ENCODE peak calls at places on chromosomes 13 and 19, in six cellular contexts. B is NCI-H1092; F is ovary; G is stimulated activated CD8-positive, alpha-beta memory T cell treated with anti-CD3 and anti-CD28 coated beads, Interleukin-7, amount 100 ng/mL, for 1 hour; V is A673; W is substantia nigra. A is an unnamed sample.

GRCh38 chr13:48595330-48596127 is 58.2 kb upstream of the CYSLTR2 start:
- DNase-seq in B (no peak), F (peak), G (no peak), V (peak), W (peak), A (peak)

GRCh38 chr19:46453661-46454060 is 17.7 kb downstream of the PNMA8A start:
- DNase-seq in B (no peak), F (no peak), G (no peak), V (no peak), W (no peak), A (no peak)

GRCh38 chr13:111437856-111438547 is 117.6 kb downstream of the TEX29 start:
- DNase-seq in B (no peak), F (no peak), G (no peak), V (no peak), W (no peak), A (no peak)

GRCh38 chr13:100544866-100545683 is 43.5 kb downstream of the GGACT start:
- DNase-seq in B (peak), F (no peak), G (no peak), V (no peak), W (no peak), A (no peak)

GRCh38 chr13:106038752-106039151 is 496.7 kb downstream of the EFNB2 start:
- DNase-seq in B (no peak), F (no peak), G (no peak), V (no peak), W (no peak), A (no peak)

GRCh38 chr19:35533201-35533821 is at the start of gene GAPDHS:
- DNase-seq in B (no peak), F (no peak), G (no peak), V (no peak), W (no peak), A (no peak)

GRCh38 chr13:94515352-94515751 is 35.9 kb upstream of the DCT start:
- DNase-seq in B (no peak), F (no peak), G (no peak), V (no peak), W (no peak), A (no peak)

GRCh38 chr19:51599084-51599483 is 28.0 kb downstream of the ZNF175 start:
- DNase-seq in B (no peak), F (no peak), G (no peak), V (no peak), W (no peak), A (no peak)

GRCh38 chr13:107450931-107451330 is 764.4 kb downstream of the LIG4 start:
- DNase-seq in B (no peak), F (peak), G (no peak), V (peak), W (no peak), A (no peak)

GRCh38 chr13:112113851-112114250 is 46.9 kb downstream of the SOX1 start:
- DNase-seq in B (no peak), F (no peak), G (no peak), V (no peak), W (no peak), A (no peak)

GRCh38 chr19:6729573-6730152 is 7.7 kb downstream of the GPR108 start:
- DNase-seq in B (no peak), F (peak), G (no peak), V (no peak), W (no peak), A (no peak)

GRCh38 chr19:46715620-46716012 is 1.3 kb downstream of the PRKD2 start:
- DNase-seq in B (no peak), F (no peak), G (no peak), V (no peak), W (no peak), A (no peak)